ENCODE peak calls at places on chromosomes 11 and 22, in ten cellular contexts. F is activated CD4-positive, alpha-beta T cell treated with anti-CD3 and anti-CD28 coated beads, Interleukin-2, amount 10 ng/mL, durations not matched to agents 7 days and 5 days; Y is cardiac fibroblast; H is IMR-90; N is endothelial cell; R is SK-N-DZ; O is AG10803; Z is HFFc6; E is stimulated activated CD8-positive, alpha-beta memory T cell treated with anti-CD3 and anti-CD28 coated beads, Interleukin-15, amount 100 ng/mL, for 4 hours; J is HS-5. U is an unnamed sample.

GRCh38 chr22:49691256-49691655 is 136.4 kb downstream of the BRD1 start:
- DNase-seq in F (no peak), Y (no peak), H (no peak), N (no peak), R (no peak), O (no peak), Z (no peak), E (no peak), J (no peak), U (no peak)

GRCh38 chr11:69703711-69704507 is at the start of gene FGF19:
- DNase-seq in F (no peak), Y (no peak), H (no peak), N (peak), R (no peak), O (no peak), Z (no peak), E (no peak), J (no peak), U (peak)

GRCh38 chr22:37533995-37534394 is 14.8 kb upstream of the CARD10 start:
- DNase-seq in F (no peak), Y (peak), H (peak), N (no peak), R (no peak), O (peak), Z (peak), E (no peak), J (peak), U (peak)

GRCh38 chr11:119025978-119026766 is 4.5 kb downstream of the SLC37A4 start:
- DNase-seq in F (no peak), Y (no peak), H (no peak), N (no peak), R (no peak), O (no peak), Z (no peak), E (no peak), J (no peak), U (no peak)

GRCh38 chr22:49543876-49544275 is 283.8 kb downstream of the BRD1 start:
- DNase-seq in F (no peak), Y (no peak), H (no peak), N (no peak), R (no peak), O (no peak), Z (no peak), E (no peak), J (no peak), U (no peak)

GRCh38 chr11:11463397-11463796 is 110.3 kb upstream of the CSNK2A3 start:
- DNase-seq in F (no peak), Y (no peak), H (no peak), N (no peak), R (peak), O (peak), Z (no peak), E (no peak), J (no peak), U (no peak)

GRCh38 chr11:28697920-28698827 is 590.0 kb downstream of the METTL15 start:
- DNase-seq in F (peak), Y (peak), H (peak), N (peak), R (peak), O (peak), Z (no peak), E (no peak), J (no peak), U (peak)

GRCh38 chr11:111047376-111047775 is 198.1 kb upstream of the POU2AF2 start:
- DNase-seq in F (no peak), Y (no peak), H (peak), N (no peak), R (no peak), O (no peak), Z (no peak), E (no peak), J (no peak), U (no peak)

GRCh38 chr22:30754971-30755759 is 60.5 kb downstream of the OSBP2 start:
- DNase-seq in F (peak), Y (peak), H (peak), N (peak), R (peak), O (peak), Z (peak), E (peak), J (peak), U (peak)

GRCh38 chr11:27357250-27357649 is 5.8 kb downstream of the CCDC34 start:
- DNase-seq in F (no peak), Y (no peak), H (no peak), N (no peak), R (no peak), O (no peak), Z (no peak), E (no peak), J (no peak), U (no peak)

GRCh38 chr22:17575681-17576080 is 12.4 kb downstream of the SLC25A18 start:
- DNase-seq in F (no peak), Y (no peak), H (no peak), N (no peak), R (no peak), O (peak), Z (no peak), E (no peak), J (no peak), U (no peak)

GRCh38 chr22:24728790-24729637 is 45.5 kb downstream of the PIWIL3 start:
- DNase-seq in F (no peak), Y (peak), H (peak), N (peak), R (no peak), O (no peak), Z (no peak), E (no peak), J (no peak), U (no peak)

GRCh38 chr11:44727373-44728084 is 767 bp downstream of the TSPAN18 start:
- DNase-seq in F (peak), Y (peak), H (peak), N (peak), R (peak), O (peak), Z (peak), E (peak), J (peak), U (peak)

GRCh38 chr11:3201112-3201581 is 17.5 kb downstream of the MRGPRG start:
- DNase-seq in F (no peak), Y (no peak), H (no peak), N (no peak), R (no peak), O (no peak), Z (no peak), E (no peak), J (no peak), U (no peak)

GRCh38 chr22:35446365-35446764 is 46.4 kb downstream of the MCM5 start:
- DNase-seq in F (no peak), Y (peak), H (peak), N (no peak), R (no peak), O (peak), Z (peak), E (no peak), J (peak), U (peak)

GRCh38 chr11:68024508-68024907 is 6.0 kb upstream of the NDUFS8 start:
- DNase-seq in F (no peak), Y (no peak), H (no peak), N (no peak), R (no peak), O (no peak), Z (no peak), E (no peak), J (no peak), U (no peak)

GRCh38 chr11:69799582-69799981 is 19.6 kb downstream of the FGF3 start:
- DNase-seq in F (peak), Y (peak), H (peak), N (no peak), R (no peak), O (no peak), Z (peak), E (no peak), J (peak), U (peak)

GRCh38 chr22:19783531-19784395 is 23.2 kb downstream of the TBX1 start:
- DNase-seq in F (no peak), Y (no peak), H (no peak), N (no peak), R (no peak), O (no peak), Z (no peak), E (no peak), J (no peak), U (no peak)

GRCh38 chr11:80505771-80506170 is 1064.9 kb upstream of the TENM4 start:
- DNase-seq in F (no peak), Y (no peak), H (no peak), N (no peak), R (no peak), O (no peak), Z (no peak), E (no peak), J (no peak), U (no peak)

U was measured in astrocyte of the hippocampus.